ENCODE peak calls at places on chromosomes 11 and 22, in five cellular contexts. T is transverse colon, Y is RWPE1, A is nucleus accumbens, U is SJSA1. E is an unnamed sample.

GRCh38 chr22:19128946-19129727 is 2.0 kb upstream of the TSSK2 start:
- DNase-seq in T (no peak), Y (no peak), A (no peak), U (no peak), E (no peak)

GRCh38 chr22:24965822-24966626 is 13.5 kb downstream of the KIAA1671 start:
- DNase-seq in T (peak), Y (peak), A (no peak), U (no peak), E (peak)

GRCh38 chr11:69442012-69442806 is 39.3 kb upstream of the LINC01488 start:
- DNase-seq in T (no peak), Y (peak), A (no peak), U (no peak), E (no peak)

GRCh38 chr11:104061851-104062521 is 25.5 kb downstream of the DDI1 start:
- DNase-seq in T (no peak), Y (no peak), A (no peak), U (no peak), E (no peak)

GRCh38 chr11:11396290-11397042 is 43.4 kb upstream of the CSNK2A3 start:
- DNase-seq in T (no peak), Y (peak), A (no peak), U (no peak), E (no peak)

GRCh38 chr22:44387486-44387885 is 74.7 kb upstream of the SHISAL1 start:
- DNase-seq in T (no peak), Y (no peak), A (no peak), U (no peak), E (no peak)

GRCh38 chr22:20588843-20589581 is 81.6 kb downstream of the MED15 start:
- DNase-seq in T (no peak), Y (no peak), A (no peak), U (no peak), E (no peak)

GRCh38 chr22:27709919-27710452 is 91.6 kb downstream of the MN1 start:
- DNase-seq in T (no peak), Y (no peak), A (no peak), U (no peak), E (no peak)

GRCh38 chr11:43925063-43925931 is 17.1 kb upstream of the C11orf96 start:
- DNase-seq in T (no peak), Y (no peak), A (no peak), U (peak), E (no peak)

GRCh38 chr11:12094872-12095800 is 15.3 kb upstream of the MICAL2 start:
- DNase-seq in T (peak), Y (no peak), A (no peak), U (no peak), E (peak)

E was measured in colonic mucosa.